ENCODE peak calls at places on chromosome 12, in nine cellular contexts. M, C, B, T, I, N, R, P and X are unnamed samples.

GRCh38 chr12:52257074-52257551 is 17.3 kb upstream of the KRT86 start:
- DNase-seq in M (no peak), C (peak; percentile 39), B (no peak), T (no peak), I (no peak), N (no peak), R (no peak), P (no peak), X (no peak)

GRCh38 chr12:123608192-123608591 is 6.3 kb downstream of the DDX55 start:
- DNase-seq in M (no peak), C (no peak), B (no peak), T (no peak), I (no peak), N (no peak), R (no peak), P (no peak), X (no peak)

GRCh38 chr12:96136720-96137378 is 57.3 kb upstream of the ELK3 start:
- DNase-seq in M (peak; percentile 44), C (no peak), B (no peak), T (peak; percentile 56), I (no peak), N (no peak), R (no peak), P (no peak), X (no peak)

GRCh38 chr12:110563702-110564470 is 19.2 kb downstream of the PPTC7 start:
- DNase-seq in M (peak; percentile 42), C (no peak), B (no peak), T (peak; percentile 53), I (no peak), N (no peak), R (no peak), P (no peak), X (no peak)

GRCh38 chr12:98154850-98155249 is 360.5 kb upstream of the TMPO start:
- DNase-seq in M (peak; percentile 28), C (no peak), B (peak; percentile 9), T (peak; percentile 61), I (no peak), N (peak; percentile 66), R (peak; percentile 75), P (no peak), X (no peak)

GRCh38 chr12:101407054-101407437 is 526 bp downstream of the ARL1 start:
- DNase-seq in M (no peak), C (no peak), B (peak; percentile 6), T (no peak), I (no peak), N (no peak), R (peak; percentile 64), P (peak; percentile 6), X (no peak)

GRCh38 chr12:115507951-115508722 is 769.4 kb downstream of the MED13L start:
- DNase-seq in M (no peak), C (no peak), B (peak; percentile 94), T (no peak), I (no peak), N (no peak), R (peak; percentile 95), P (no peak), X (peak; percentile 39)

GRCh38 chr12:110741795-110742717 is 635 bp downstream of the PPP1CC start:
- DNase-seq in M (peak; percentile 38), C (no peak), B (no peak), T (peak; percentile 44), I (peak; percentile 25), N (peak; percentile 44), R (peak; percentile 79), P (no peak), X (peak; percentile 42)

GRCh38 chr12:79217306-79217705 is 352.7 kb downstream of the SYT1 start:
- DNase-seq in M (no peak), C (no peak), B (no peak), T (no peak), I (no peak), N (no peak), R (no peak), P (no peak), X (no peak)

GRCh38 chr12:46452776-46453175 is 80.2 kb upstream of the SLC38A2 start:
- DNase-seq in M (no peak), C (no peak), B (no peak), T (no peak), I (no peak), N (no peak), R (no peak), P (no peak), X (no peak)

GRCh38 chr12:7555752-7556151 is 52.2 kb upstream of the CD163 start:
- DNase-seq in M (peak; percentile 85), C (no peak), B (no peak), T (peak; percentile 8), I (no peak), N (no peak), R (no peak), P (peak; percentile 6), X (no peak)

GRCh38 chr12:1093166-1093751 is 102.2 kb downstream of the ERC1 start:
- DNase-seq in M (peak; percentile 69), C (no peak), B (peak; percentile 71), T (peak; percentile 54), I (peak; percentile 58), N (peak; percentile 41), R (peak; percentile 72), P (peak; percentile 24), X (no peak)

GRCh38 chr12:26994109-26994508 is 20.1 kb downstream of the TM7SF3 start:
- DNase-seq in M (no peak), C (no peak), B (no peak), T (no peak), I (no peak), N (no peak), R (no peak), P (no peak), X (no peak)

GRCh38 chr12:108468149-108468968 is 46.7 kb upstream of the FICD start:
- DNase-seq in M (peak; percentile 33), C (no peak), B (peak; percentile 21), T (peak; percentile 15), I (no peak), N (no peak), R (peak; percentile 81), P (no peak), X (no peak)

DNA sequence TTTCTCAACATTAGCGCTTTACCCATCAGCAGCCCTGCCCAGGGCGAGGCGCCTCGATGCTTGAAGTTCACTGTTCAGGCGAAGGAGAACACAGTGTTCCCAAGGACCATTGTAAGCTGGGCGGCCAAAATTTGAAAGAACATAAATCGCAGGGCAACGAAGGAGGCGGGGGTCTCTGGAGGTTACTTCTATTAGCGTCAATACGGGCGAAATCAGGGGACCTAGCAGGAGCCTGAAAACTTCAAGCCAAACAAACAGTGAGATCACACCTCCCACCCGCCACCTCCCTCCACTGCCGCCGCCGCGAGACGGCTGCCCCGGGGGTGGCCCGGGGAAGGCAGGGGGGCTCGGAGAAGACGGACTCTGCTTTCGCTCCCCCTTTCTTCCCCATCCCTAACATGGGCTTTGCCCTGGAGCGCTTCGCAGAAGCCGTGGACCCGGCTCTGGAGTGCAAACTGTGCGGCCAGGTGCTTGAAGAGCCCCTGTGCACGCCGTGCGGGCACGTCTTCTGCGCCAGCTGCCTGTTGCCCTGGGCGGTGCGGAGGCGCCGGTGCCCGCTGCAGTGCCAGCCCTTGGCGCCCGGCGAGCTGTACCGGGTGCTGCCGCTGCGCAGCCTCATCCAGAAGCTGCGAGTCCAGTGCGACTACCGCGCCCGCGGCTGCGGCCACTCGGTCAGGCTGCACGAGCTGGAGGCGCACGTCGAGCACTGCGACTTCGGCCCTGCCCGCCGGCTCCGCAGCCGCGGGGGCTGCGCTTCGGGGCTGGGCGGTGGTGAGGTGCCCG is at the start of gene PDZRN4:
- DNase-seq in M (no peak), C (no peak), B (no peak), T (no peak), I (peak; percentile 18), N (peak; percentile 31), R (peak; percentile 76), P (no peak), X (no peak)
- H3K4me3 ChIP-seq in M (no peak within 1 kb of the TSS), C (no peak within 1 kb of the TSS), B (no peak within 1 kb of the TSS), T (no peak within 1 kb of the TSS), I (no peak within 1 kb of the TSS), N (peak within 1 kb of the TSS; percentile 42), R (peak within 1 kb of the TSS; percentile 54), P (no peak within 1 kb of the TSS), X (peak within 1 kb of the TSS; percentile 37)

DNA sequence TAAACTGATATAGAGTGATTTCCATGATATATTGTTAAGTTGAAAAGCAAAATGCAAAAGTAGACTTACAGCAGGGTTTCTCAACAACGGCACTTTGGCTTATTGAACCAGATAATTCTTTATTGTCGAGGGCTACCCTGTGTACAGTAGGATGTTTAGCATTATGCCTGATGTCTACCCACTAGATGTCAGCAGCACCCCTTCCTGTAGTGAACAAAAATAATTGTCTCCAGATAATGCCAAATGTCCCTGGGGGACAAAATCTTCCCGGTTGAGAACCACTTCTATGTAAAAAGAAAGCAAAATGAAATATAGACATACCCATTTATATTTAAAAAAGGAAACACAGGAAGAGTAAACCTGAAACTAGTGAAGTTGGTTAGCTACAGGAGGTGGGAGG is 32.4 kb downstream of the ABCD2 start:
- DNase-seq in M (peak; percentile 33), C (no peak), B (no peak), T (no peak), I (peak; percentile 23), N (peak; percentile 14), R (no peak), P (no peak), X (no peak)
- TF ChIP-seq CTCF in M (peak; percentile 41), C (peak; percentile 74), B (peak; percentile 49), T (peak; percentile 16), I (peak; percentile 60), N (peak; percentile 45), R (peak; percentile 32), P (peak; percentile 8), X (peak; percentile 52)

GRCh38 chr12:122003646-122004611 is 17.8 kb upstream of the BCL7A start:
- DNase-seq in M (no peak), C (no peak), B (no peak), T (peak; percentile 81), I (no peak), N (no peak), R (no peak), P (no peak), X (no peak)
- H3K4me3 ChIP-seq in M (no peak overlapping the region), C (no peak overlapping the region), B (no peak overlapping the region), T (no peak overlapping the region), I (no peak overlapping the region), N (no peak overlapping the region), R (no peak overlapping the region), P (no peak overlapping the region), X (no peak overlapping the region)

GRCh38 chr12:47491516-47491915 is 214.3 kb downstream of the RPAP3 start:
- DNase-seq in M (no peak), C (no peak), B (no peak), T (peak; percentile 3), I (no peak), N (no peak), R (no peak), P (no peak), X (no peak)
- TF ChIP-seq CTCF in M (no peak), C (no peak), B (no peak), T (no peak), I (no peak), N (no peak), R (no peak), P (no peak), X (no peak)

GRCh38 chr12:10307630-10308029 is at the start of gene KLRD1:
- DNase-seq in M (no peak), C (no peak), B (no peak), T (peak; percentile 22), I (no peak), N (no peak), R (no peak), P (no peak), X (no peak)
- H3K4me3 ChIP-seq in M (no peak within 1 kb of the TSS), C (no peak within 1 kb of the TSS), B (no peak within 1 kb of the TSS), T (no peak within 1 kb of the TSS), I (no peak within 1 kb of the TSS), N (no peak within 1 kb of the TSS), R (no peak within 1 kb of the TSS), P (no peak within 1 kb of the TSS), X (no peak within 1 kb of the TSS)